ENCODE peak calls at places on chromosomes 6 and 20, in nine cellular contexts. Q is mucosa of descending colon, V is fibroblast of pulmonary artery, D is astrocyte, U is lung, A is adrenal gland, J is thoracic aorta, P is upper lobe of right lung, N is BJ. K is an unnamed sample.

GRCh38 chr6:27237089-27237723 is 10.3 kb upstream of the PRSS16 start:
- DNase-seq in Q (no peak), V (peak; percentile 44), D (peak; percentile 59), U (no peak), A (peak; percentile 27), J (no peak), P (no peak), N (no peak), K (no peak)

GRCh38 chr6:142728910-142729481 is 216.0 kb downstream of the HIVEP2 start:
- DNase-seq in Q (no peak), V (peak; percentile 89), D (peak; percentile 56), U (no peak), A (no peak), J (no peak), P (no peak), N (no peak), K (no peak)

GRCh38 chr6:28875348-28875747 is 48.4 kb downstream of the TRIM27 start:
- DNase-seq in Q (no peak), V (no peak), D (no peak), U (no peak), A (no peak), J (no peak), P (no peak), N (no peak), K (no peak)

GRCh38 chr6:17394192-17394611 is 807 bp downstream of the CAP2 start:
- DNase-seq in Q (no peak), V (peak; percentile 71), D (peak; percentile 80), U (peak; percentile 55), A (peak; percentile 71), J (no peak), P (peak; percentile 67), N (peak; percentile 21), K (no peak)

GRCh38 chr6:142653710-142654274 is 291.2 kb downstream of the HIVEP2 start:
- DNase-seq in Q (no peak), V (no peak), D (no peak), U (no peak), A (no peak), J (no peak), P (no peak), N (no peak), K (no peak)

GRCh38 chr20:35387334-35387733 is 24.4 kb downstream of the UQCC1 start:
- DNase-seq in Q (no peak), V (peak; percentile 65), D (peak; percentile 63), U (no peak), A (no peak), J (no peak), P (no peak), N (no peak), K (peak; percentile 3)

GRCh38 chr20:35601021-35601973 is 14.3 kb upstream of the SPAG4 start:
- DNase-seq in Q (peak; percentile 86), V (peak; percentile 76), D (peak; percentile 57), U (peak; percentile 79), A (peak; percentile 75), J (no peak), P (peak; percentile 91), N (no peak), K (peak; percentile 24)

GRCh38 chr20:62805365-62805710 is 703 bp downstream of the OGFR start:
- DNase-seq in Q (no peak), V (no peak), D (no peak), U (no peak), A (peak; percentile 50), J (no peak), P (no peak), N (no peak), K (no peak)

GRCh38 chr20:57993738-57994431 is 234.6 kb downstream of the ANKRD60 start:
- DNase-seq in Q (no peak), V (no peak), D (peak; percentile 23), U (no peak), A (no peak), J (no peak), P (no peak), N (no peak), K (no peak)

GRCh38 chr6:119350202-119351004 is 842 bp upstream of the MAN1A1 start:
- DNase-seq in Q (no peak), V (peak; percentile 87), D (peak; percentile 69), U (peak; percentile 39), A (peak; percentile 57), J (no peak), P (no peak), N (no peak), K (no peak)

GRCh38 chr6:165117121-165117520 is 192.3 kb downstream of the C6orf118 start:
- DNase-seq in Q (no peak), V (no peak), D (peak; percentile 34), U (no peak), A (no peak), J (no peak), P (no peak), N (no peak), K (peak; percentile 27)

GRCh38 chr6:108118791-108119211 is 44.3 kb upstream of the OSTM1 start:
- DNase-seq in Q (no peak), V (no peak), D (no peak), U (no peak), A (no peak), J (no peak), P (no peak), N (no peak), K (no peak)

GRCh38 chr20:19626896-19627295 is 131.2 kb upstream of the RIN2 start:
- DNase-seq in Q (no peak), V (peak; percentile 5), D (no peak), U (no peak), A (no peak), J (no peak), P (no peak), N (no peak), K (no peak)

GRCh38 chr6:125231574-125232343 is 70.0 kb downstream of the HDDC2 start:
- DNase-seq in Q (no peak), V (no peak), D (no peak), U (no peak), A (no peak), J (no peak), P (no peak), N (no peak), K (no peak)

GRCh38 chr6:91317247-91317646 is 730.4 kb upstream of the MAP3K7 start:
- DNase-seq in Q (no peak), V (no peak), D (peak; percentile 18), U (no peak), A (no peak), J (no peak), P (no peak), N (no peak), K (peak; percentile 7)

GRCh38 chr6:46246081-46246480 is 75.3 kb upstream of the ENPP5 start:
- DNase-seq in Q (no peak), V (no peak), D (no peak), U (no peak), A (no peak), J (no peak), P (no peak), N (no peak), K (no peak)

GRCh38 chr6:94052754-94053153 is 633.4 kb upstream of the EPHA7 start:
- DNase-seq in Q (no peak), V (peak; percentile 6), D (no peak), U (no peak), A (no peak), J (no peak), P (no peak), N (no peak), K (no peak)

GRCh38 chr6:124676033-124676432 is 286.2 kb upstream of the RNF217 start:
- DNase-seq in Q (no peak), V (peak; percentile 61), D (peak; percentile 81), U (no peak), A (no peak), J (no peak), P (no peak), N (no peak), K (peak; percentile 83)

GRCh38 chr20:43448748-43449535 is 8.8 kb upstream of the SRSF6 start:
- DNase-seq in Q (no peak), V (peak; percentile 58), D (no peak), U (no peak), A (peak; percentile 48), J (no peak), P (no peak), N (no peak), K (no peak)

GRCh38 chr6:154629127-154629526 is 104.1 kb upstream of the SCAF8 start:
- DNase-seq in Q (no peak), V (no peak), D (no peak), U (no peak), A (no peak), J (no peak), P (no peak), N (no peak), K (no peak)

GRCh38 chr6:160667854-160668481 is 3.9 kb upstream of the LPA start:
- DNase-seq in Q (no peak), V (no peak), D (no peak), U (no peak), A (peak; percentile 23), J (no peak), P (no peak), N (no peak), K (no peak)

GRCh38 chr6:5085638-5086293 is 625 bp downstream of the PPP1R3G start:
- DNase-seq in Q (peak; percentile 58), V (peak; percentile 48), D (peak; percentile 27), U (no peak), A (peak; percentile 54), J (no peak), P (peak; percentile 69), N (no peak), K (no peak)

GRCh38 chr6:21754891-21755290 is 161.3 kb downstream of the SOX4 start:
- DNase-seq in Q (no peak), V (peak; percentile 76), D (peak; percentile 85), U (no peak), A (no peak), J (no peak), P (no peak), N (no peak), K (no peak)

GRCh38 chr20:52747736-52748135 is 224.4 kb upstream of the TSHZ2 start:
- DNase-seq in Q (no peak), V (peak; percentile 24), D (peak; percentile 3), U (no peak), A (no peak), J (no peak), P (no peak), N (no peak), K (no peak)
- TF ChIP-seq CTCF in Q (no peak), V (peak; percentile 35), D (no peak), U (no peak), A (peak; percentile 25), J (no peak), P (no peak), N (no peak), K (peak; percentile 13)

GRCh38 chr6:30103630-30104179 is 9.2 kb downstream of the TRIM31 start:
- DNase-seq in Q (no peak), V (no peak), D (no peak), U (no peak), A (no peak), J (no peak), P (no peak), N (no peak), K (no peak)
- H3K4me3 ChIP-seq in Q (no peak overlapping the region), V (peak overlapping the region; percentile 51), D (peak overlapping the region; percentile 46), U (no peak overlapping the region), A (peak overlapping the region; percentile 60), J (peak overlapping the region; percentile 70), P (peak overlapping the region; percentile 46), N (peak overlapping the region; percentile 46), K (peak overlapping the region; percentile 40)

GRCh38 chr20:9978395-9979004 is 56.3 kb upstream of the ANKEF1 start:
- DNase-seq in Q (no peak), V (peak; percentile 93), D (peak; percentile 83), U (no peak), A (peak; percentile 55), J (no peak), P (no peak), N (peak; percentile 49), K (peak; percentile 49)
- TF ChIP-seq CTCF in Q (peak; percentile 42), V (peak; percentile 76), D (peak; percentile 94), U (peak; percentile 73), A (peak; percentile 71), J (peak; percentile 59), P (peak; percentile 80), N (peak; percentile 71), K (peak; percentile 73)

GRCh38 chr20:23046431-23046830 is 3.0 kb downstream of the THBD start:
- DNase-seq in Q (no peak), V (no peak), D (no peak), U (no peak), A (no peak), J (no peak), P (no peak), N (no peak), K (no peak)
- H3K4me3 ChIP-seq in Q (no peak overlapping the region), V (no peak overlapping the region), D (peak overlapping the region; percentile 29), U (no peak overlapping the region), A (peak overlapping the region; percentile 38), J (peak overlapping the region; percentile 85), P (peak overlapping the region; percentile 68), N (no peak overlapping the region), K (no peak overlapping the region)

K was measured in retinal pigment epithelial cell.